ENCODE peak calls at places on chromosome 22, in four cellular contexts. D is cardiac muscle cell, L is stomach, M is A549. X is an unnamed sample.

GRCh38 chr22:42803454-42803853 is 53.6 kb downstream of the ARFGAP3 start:
- DNase-seq in D (no peak), L (peak), M (no peak), X (no peak)

GRCh38 chr22:43345761-43346261 is 2.6 kb upstream of the SCUBE1 start:
- DNase-seq in D (no peak), L (no peak), M (no peak), X (no peak)

GRCh38 chr22:25134451-25134850 is 65.2 kb upstream of the CRYBB3 start:
- DNase-seq in D (no peak), L (no peak), M (no peak), X (no peak)

GRCh38 chr22:40081662-40082061 is 86.9 kb downstream of the FAM83F start:
- DNase-seq in D (no peak), L (no peak), M (no peak), X (no peak)

GRCh38 chr22:44316393-44317162 is 3.8 kb upstream of the SHISAL1 start:
- DNase-seq in D (no peak), L (no peak), M (no peak), X (no peak)

GRCh38 chr22:48254311-48254873 is 1491.9 kb downstream of the TBC1D22A start:
- DNase-seq in D (no peak), L (no peak), M (no peak), X (peak)

GRCh38 chr22:40042312-40042711 is 47.6 kb downstream of the FAM83F start:
- DNase-seq in D (no peak), L (no peak), M (no peak), X (no peak)

GRCh38 chr22:46027219-46028068 is 50.5 kb upstream of the WNT7B start:
- DNase-seq in D (no peak), L (peak), M (no peak), X (peak)

GRCh38 chr22:46613606-46613997 is 6.6 kb upstream of the GRAMD4 start:
- DNase-seq in D (no peak), L (no peak), M (no peak), X (no peak)

GRCh38 chr22:50250555-50251471 is at the start of gene HDAC10:
- DNase-seq in D (peak), L (peak), M (no peak), X (no peak)

DNA sequence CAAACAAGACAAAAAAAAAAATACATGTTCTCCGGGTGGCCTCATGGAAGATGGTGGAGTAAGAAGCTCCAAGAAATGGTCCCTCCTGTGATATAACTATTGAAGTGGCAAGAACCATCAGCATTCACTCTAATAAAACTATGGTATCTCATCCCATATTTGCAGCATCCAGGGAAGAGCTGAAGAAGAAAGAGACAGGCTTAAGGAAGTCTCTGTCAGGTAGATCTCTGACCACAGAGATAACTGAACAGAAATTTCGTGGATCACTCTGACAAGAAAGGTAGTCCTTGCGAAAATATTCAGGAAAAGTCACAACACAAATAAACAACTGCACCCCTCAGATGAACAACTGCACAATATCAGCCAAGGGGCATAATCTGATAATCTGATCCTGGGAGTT is 54.6 kb upstream of the IGLL5 start:
- DNase-seq in D (no peak), L (no peak), M (no peak), X (no peak)
- H3K27ac ChIP-seq in D (no peak), L (no peak), M (no peak), X (no peak)

GRCh38 chr22:23889620-23890019 is 4.6 kb upstream of the MIF start:
- DNase-seq in D (no peak), L (peak), M (no peak), X (no peak)
- H3K27ac ChIP-seq in D (no peak), L (no peak), M (no peak), X (peak)

GRCh38 chr22:19876314-19876940 is 21.8 kb upstream of the GNB1L start:
- DNase-seq in D (no peak), L (no peak), M (no peak), X (no peak)

GRCh38 chr22:19875531-19876313 is 21.0 kb upstream of the GNB1L start:
- DNase-seq in D (peak), L (no peak), M (no peak), X (no peak)

GRCh38 chr22:19874307-19875060 is 19.8 kb upstream of the GNB1L start:
- DNase-seq in D (no peak), L (peak), M (no peak), X (no peak)

GRCh38 chr22:19873960-19874306 is 19.3 kb upstream of the GNB1L start:
- DNase-seq in D (no peak), L (no peak), M (no peak), X (no peak)

DNA sequence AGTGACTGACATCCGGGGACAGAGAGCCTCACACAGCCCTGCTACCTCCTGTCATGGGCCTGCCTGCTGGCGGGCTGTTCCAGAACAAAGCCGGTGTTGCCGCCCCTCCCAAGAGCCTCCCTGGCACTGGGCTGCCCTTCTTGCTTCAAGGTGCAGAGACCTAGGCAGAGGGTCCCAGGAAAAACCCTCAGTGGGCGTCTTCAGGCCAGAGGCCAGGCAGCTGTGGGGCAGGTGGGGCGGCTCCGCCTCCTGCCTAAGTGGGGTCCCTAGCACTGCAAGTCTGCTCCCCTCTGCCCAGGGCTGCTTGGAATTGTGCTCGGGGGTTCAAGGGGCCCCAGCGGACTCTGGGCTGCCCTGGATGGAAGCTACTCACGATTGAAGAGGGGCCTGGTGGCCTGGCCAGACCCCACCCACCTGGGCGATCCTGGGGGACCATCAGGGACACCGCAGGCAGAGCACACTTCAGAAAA is 20.4 kb upstream of the GNB1L start:
- DNase-seq in D (no peak), L (no peak), M (no peak), X (no peak)
- H3K27ac ChIP-seq in D (peak), L (no peak), M (no peak), X (no peak)

GRCh38 chr22:29704528-29705285 is 15.1 kb upstream of the CABP7 start:
- DNase-seq in D (peak), L (peak), M (no peak), X (peak)
- H3K27ac ChIP-seq in D (no peak), L (no peak), M (no peak), X (peak)

GRCh38 chr22:16815073-16815472 is 10.1 kb downstream of the XKR3 start:
- DNase-seq in D (no peak), L (no peak), M (no peak), X (no peak)

GRCh38 chr22:16824718-16825687 is at the start of gene XKR3:
- DNase-seq in D (no peak), L (no peak), M (no peak), X (peak)

GRCh38 chr22:16818538-16818937 is 6.7 kb downstream of the XKR3 start:
- DNase-seq in D (no peak), L (no peak), M (no peak), X (no peak)

GRCh38 chr22:16819249-16819648 is 6.0 kb downstream of the XKR3 start:
- DNase-seq in D (no peak), L (no peak), M (no peak), X (no peak)
- H3K27ac ChIP-seq in D (no peak), L (no peak), M (no peak), X (no peak)

GRCh38 chr22:20525048-20525447 is 17.6 kb downstream of the MED15 start:
- DNase-seq in D (no peak), L (no peak), M (no peak), X (no peak)

GRCh38 chr22:20522134-20522827 is 14.9 kb downstream of the MED15 start:
- DNase-seq in D (no peak), L (no peak), M (no peak), X (peak)

GRCh38 chr22:20524004-20524481 is 16.6 kb downstream of the MED15 start:
- DNase-seq in D (no peak), L (no peak), M (no peak), X (no peak)

GRCh38 chr22:20523118-20523983 is 15.9 kb downstream of the MED15 start:
- DNase-seq in D (peak), L (no peak), M (no peak), X (no peak)

DNA sequence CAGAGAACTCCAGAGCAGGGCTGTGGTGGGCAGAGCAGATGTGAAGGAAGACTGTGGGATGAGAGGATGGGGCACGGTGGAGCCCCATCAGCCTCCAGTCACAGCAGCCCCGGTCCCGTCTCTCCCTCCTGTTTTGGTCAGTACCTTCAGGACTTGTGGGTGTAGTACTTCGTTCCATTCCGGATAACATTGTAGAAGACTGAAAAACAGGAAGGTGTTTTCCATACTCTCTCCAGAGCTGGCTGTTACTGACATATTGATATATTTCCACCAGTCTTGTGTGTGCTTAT is 15.4 kb downstream of the MED15 start:
- DNase-seq in D (no peak), L (no peak), M (no peak), X (no peak)
- H3K27ac ChIP-seq in D (peak), L (no peak), M (peak), X (no peak)

DNA sequence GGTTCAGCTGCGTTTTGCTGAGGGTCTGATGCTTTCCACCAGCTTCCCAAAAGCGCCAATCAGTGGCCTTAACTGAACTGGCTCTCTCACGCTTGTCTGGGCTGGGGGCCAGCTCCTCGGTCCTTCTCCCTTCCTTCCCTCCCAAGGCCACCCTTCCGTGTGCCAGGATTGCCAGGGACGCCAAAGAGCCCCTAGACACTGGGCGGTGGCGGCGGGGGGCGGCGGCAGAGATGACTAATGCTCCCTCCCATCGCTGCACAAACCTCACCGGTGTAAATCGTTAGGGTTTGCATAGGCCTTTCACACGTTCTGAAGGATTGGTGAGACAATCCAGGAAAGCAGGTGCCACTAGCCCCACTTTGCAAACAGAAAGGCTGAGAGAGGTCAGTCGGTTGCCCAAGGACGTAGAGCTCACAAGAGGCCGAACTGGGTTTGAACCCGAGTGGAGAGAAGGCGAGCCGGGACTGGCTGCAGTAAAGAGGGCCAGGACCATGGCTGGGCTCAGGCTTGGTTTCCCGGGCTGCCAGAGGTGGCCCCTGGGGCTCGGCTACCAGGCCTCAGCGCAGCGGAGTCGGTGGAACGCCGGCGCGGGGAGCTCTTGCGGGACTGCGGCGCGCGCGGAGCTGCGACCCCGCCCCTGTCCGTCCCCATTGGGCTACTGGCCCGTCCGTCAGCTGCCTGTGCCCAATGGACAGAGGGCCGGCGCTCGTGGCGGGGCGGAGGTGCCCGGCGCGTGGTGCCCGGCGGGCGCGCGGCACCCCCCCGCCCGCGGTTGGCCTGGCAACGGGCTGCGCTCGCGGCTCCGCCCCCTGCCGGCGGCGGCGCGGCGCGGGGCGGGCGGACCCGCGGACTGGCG is 589 bp upstream of the GNAZ start:
- DNase-seq in D (peak), L (peak), M (peak), X (peak)
- H3K27ac ChIP-seq in D (no peak), L (peak), M (peak), X (peak)

DNA sequence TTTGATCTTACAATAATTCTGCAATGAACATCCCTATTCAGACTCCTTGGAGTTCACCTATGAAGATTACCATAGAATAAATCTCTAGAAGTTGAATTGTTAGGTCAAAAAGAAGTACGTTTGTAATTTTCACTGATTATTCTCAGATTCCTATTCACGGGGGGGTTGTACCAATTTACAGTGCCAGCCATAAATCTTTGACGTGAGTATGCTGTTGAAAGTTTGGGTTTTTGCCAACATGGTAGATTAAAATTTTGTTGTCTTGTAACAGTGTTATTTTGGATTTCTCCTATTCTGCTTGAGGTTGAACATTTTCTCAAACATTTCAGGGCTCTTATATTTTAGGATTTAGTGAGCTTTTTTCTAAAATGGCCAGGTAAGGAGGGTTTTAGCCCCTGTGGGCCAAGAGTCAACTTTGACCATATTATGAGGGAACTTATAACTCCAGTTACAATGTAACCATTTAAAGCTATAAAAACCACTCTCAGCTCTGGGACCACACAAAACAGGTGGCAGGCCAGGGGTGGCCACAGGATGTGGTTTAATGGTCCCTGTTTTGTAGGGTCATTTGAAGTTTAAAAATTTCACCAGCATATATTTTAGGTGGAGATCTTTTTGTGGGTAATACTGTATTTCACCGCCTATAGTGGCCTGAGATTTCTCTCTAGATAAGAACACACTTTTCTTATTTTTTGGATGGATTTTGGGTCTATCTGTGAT is 25.8 kb downstream of the GGTLC2 start:
- DNase-seq in D (no peak), L (no peak), M (no peak), X (no peak)
- H3K27ac ChIP-seq in D (no peak), L (no peak), M (no peak), X (no peak)

DNA sequence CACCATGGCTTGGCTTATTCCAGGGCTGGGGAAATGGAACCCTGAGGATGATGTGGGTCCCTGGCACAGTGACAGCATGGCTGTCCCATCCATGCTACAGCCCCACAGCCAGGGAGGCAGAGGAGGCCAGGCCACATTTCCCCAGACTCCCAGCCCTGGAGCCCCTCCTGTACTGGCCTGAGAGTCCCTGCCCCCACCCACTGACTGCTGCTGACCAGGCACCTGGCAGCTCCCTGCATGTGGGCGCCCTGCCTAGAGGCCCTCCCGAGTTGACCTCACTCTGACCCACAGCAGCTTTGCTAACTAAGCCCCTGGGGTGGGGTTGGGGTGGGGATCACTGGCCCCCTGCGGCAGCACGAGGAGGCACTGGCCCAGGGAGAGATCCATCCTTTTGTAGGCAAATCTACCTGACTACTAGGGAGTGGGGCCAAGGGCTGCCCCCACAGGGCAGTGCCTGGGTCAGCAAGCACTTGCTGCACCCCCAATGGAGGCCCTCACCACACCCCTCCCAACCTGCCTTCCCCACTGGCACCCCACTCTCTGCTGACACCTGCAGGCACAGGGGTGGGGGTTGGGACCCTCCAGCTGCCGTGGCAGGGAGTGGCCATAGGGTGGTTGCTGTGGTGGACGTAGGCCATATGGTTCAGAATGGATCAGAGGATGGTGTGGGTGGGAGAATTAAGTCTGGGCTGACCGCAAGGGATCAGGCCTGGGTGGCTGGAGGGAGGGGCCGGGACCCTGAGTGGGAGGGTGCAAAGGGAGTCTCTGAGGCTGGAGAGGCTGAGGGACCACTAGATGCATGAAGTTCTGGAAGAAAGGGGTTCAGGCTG is 17.4 kb downstream of the ARVCF start:
- DNase-seq in D (no peak), L (no peak), M (no peak), X (no peak)
- H3K27ac ChIP-seq in D (no peak), L (no peak), M (no peak), X (peak)

X was measured in caudate nucleus.